ENCODE peak calls at places on chromosomes 5 and 9, in nine cellular contexts. O, C, B, X, S, Z, F, D and V are unnamed samples.

GRCh38 chr9:133770076-133770777 is 32.1 kb upstream of the SARDH start:
- DNase-seq in O (no peak), C (no peak), B (peak; percentile 15), X (no peak), S (no peak), Z (peak; percentile 59), F (no peak), D (peak; percentile 40), V (no peak)

GRCh38 chr5:53418409-53418808 is 62.0 kb upstream of the FST start:
- DNase-seq in O (no peak), C (no peak), B (no peak), X (no peak), S (no peak), Z (no peak), F (peak; percentile 66), D (no peak), V (peak; percentile 45)

GRCh38 chr5:53438486-53439472 is 41.6 kb upstream of the FST start:
- DNase-seq in O (no peak), C (peak; percentile 65), B (no peak), X (peak; percentile 38), S (no peak), Z (no peak), F (peak; percentile 66), D (no peak), V (peak; percentile 89)

GRCh38 chr5:135127604-135128240 is 93.7 kb upstream of the PITX1 start:
- DNase-seq in O (no peak), C (peak; percentile 56), B (no peak), X (peak; percentile 59), S (no peak), Z (no peak), F (peak; percentile 85), D (no peak), V (peak; percentile 80)

GRCh38 chr9:134525841-134526797 is 115.5 kb upstream of the COL5A1 start:
- DNase-seq in O (no peak), C (peak; percentile 55), B (no peak), X (peak; percentile 58), S (no peak), Z (no peak), F (peak; percentile 29), D (no peak), V (peak; percentile 71)

GRCh38 chr5:172901012-172901780 is 58.0 kb upstream of the RPL26L1 start:
- DNase-seq in O (no peak), C (peak; percentile 67), B (peak; percentile 84), X (peak; percentile 83), S (no peak), Z (peak; percentile 76), F (peak; percentile 91), D (peak; percentile 95), V (peak; percentile 85)

GRCh38 chr5:179836225-179837019 is 15.7 kb downstream of the SQSTM1 start:
- DNase-seq in O (no peak), C (no peak), B (peak; percentile 77), X (peak; percentile 43), S (peak; percentile 68), Z (no peak), F (peak; percentile 70), D (no peak), V (peak; percentile 38)

GRCh38 chr5:168128556-168128955 is 162.9 kb upstream of the WWC1 start:
- DNase-seq in O (no peak), C (no peak), B (no peak), X (peak; percentile 5), S (no peak), Z (no peak), F (no peak), D (no peak), V (peak; percentile 4)

GRCh38 chr5:178150977-178151734 is 2.5 kb downstream of the NHP2 start:
- DNase-seq in O (no peak), C (no peak), B (peak; percentile 71), X (no peak), S (no peak), Z (no peak), F (peak; percentile 20), D (no peak), V (peak; percentile 10)

GRCh38 chr5:77087484-77088291 is 603 bp upstream of the ZBED3 start:
- DNase-seq in O (no peak), C (no peak), B (peak; percentile 21), X (peak; percentile 73), S (peak; percentile 14), Z (peak; percentile 87), F (peak; percentile 85), D (peak; percentile 19), V (peak; percentile 60)

GRCh38 chr5:180644825-180645608 is 4.4 kb downstream of the FLT4 start:
- DNase-seq in O (no peak), C (no peak), B (peak; percentile 47), X (no peak), S (no peak), Z (peak; percentile 49), F (no peak), D (no peak), V (no peak)

GRCh38 chr5:134145779-134146581 is 30.8 kb downstream of the SKP1 start:
- DNase-seq in O (peak; percentile 75), C (peak; percentile 52), B (peak; percentile 85), X (peak; percentile 68), S (peak; percentile 79), Z (peak; percentile 76), F (peak; percentile 65), D (peak; percentile 73), V (peak; percentile 69)

GRCh38 chr5:5025774-5026406 is 114.2 kb upstream of the ADAMTS16 start:
- DNase-seq in O (peak; percentile 3), C (no peak), B (no peak), X (no peak), S (peak; percentile 67), Z (no peak), F (no peak), D (no peak), V (peak; percentile 8)

GRCh38 chr9:119157196-119157595 is 212.0 kb downstream of the BRINP1 start:
- DNase-seq in O (no peak), C (no peak), B (no peak), X (no peak), S (no peak), Z (no peak), F (no peak), D (no peak), V (no peak)

GRCh38 chr5:15502208-15502607 is 2.2 kb downstream of the FBXL7 start:
- DNase-seq in O (no peak), C (no peak), B (no peak), X (peak; percentile 63), S (peak; percentile 12), Z (no peak), F (peak; percentile 65), D (no peak), V (peak; percentile 66)

GRCh38 chr5:16484081-16484480 is 18.5 kb upstream of the ZNF622 start:
- DNase-seq in O (no peak), C (no peak), B (no peak), X (no peak), S (no peak), Z (no peak), F (no peak), D (no peak), V (no peak)

DNA sequence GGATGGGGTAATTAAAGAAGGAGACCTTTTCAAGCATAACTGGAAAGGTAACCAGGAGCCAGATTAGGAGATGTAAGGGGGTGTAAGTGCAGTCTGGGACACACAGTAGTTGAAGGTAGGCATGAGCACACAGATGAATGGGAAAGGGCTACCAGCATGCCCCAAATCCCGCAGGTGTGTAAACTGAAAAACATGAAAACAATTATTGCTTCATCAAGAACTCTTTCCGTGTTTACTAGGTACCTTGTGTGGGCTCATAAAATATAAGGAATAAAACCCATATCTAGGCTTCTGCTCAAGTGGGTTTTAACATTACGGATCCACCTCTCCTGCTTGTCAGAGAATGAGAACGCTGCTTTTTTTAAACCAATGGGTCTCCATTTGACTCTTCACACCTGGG is 1.1 kb downstream of the MAPKAP1 start:
- DNase-seq in O (no peak), C (no peak), B (no peak), X (no peak), S (no peak), Z (no peak), F (no peak), D (no peak), V (no peak)
- H3K4me3 ChIP-seq in O (peak overlapping the region; percentile 96), C (peak overlapping the region; percentile 89), B (no peak overlapping the region), X (peak overlapping the region; percentile 73), S (peak overlapping the region; percentile 99), Z (peak overlapping the region; percentile 100), F (peak overlapping the region; percentile 89), D (no peak overlapping the region), V (peak overlapping the region; percentile 89)

GRCh38 chr5:95959964-95960801 is 1.5 kb downstream of the ELL2 start:
- DNase-seq in O (no peak), C (no peak), B (peak; percentile 22), X (peak; percentile 58), S (no peak), Z (no peak), F (peak; percentile 62), D (peak; percentile 40), V (peak; percentile 69)
- H3K4me3 ChIP-seq in O (peak overlapping the region; percentile 70), C (peak overlapping the region; percentile 84), B (peak overlapping the region; percentile 52), X (peak overlapping the region; percentile 94), S (no peak overlapping the region), Z (peak overlapping the region; percentile 78), F (peak overlapping the region; percentile 93), D (peak overlapping the region; percentile 28), V (peak overlapping the region; percentile 97)

GRCh38 chr5:115209279-115209678 is 39.6 kb upstream of the TRIM36 start:
- DNase-seq in O (peak; percentile 92), C (no peak), B (peak; percentile 18), X (peak; percentile 76), S (peak; percentile 21), Z (no peak), F (peak; percentile 50), D (peak; percentile 22), V (no peak)
- H3K4me3 ChIP-seq in O (no peak overlapping the region), C (no peak overlapping the region), B (no peak overlapping the region), X (no peak overlapping the region), S (no peak overlapping the region), Z (no peak overlapping the region), F (no peak overlapping the region), D (no peak overlapping the region), V (no peak overlapping the region)

GRCh38 chr5:118679123-118679940 is 309.0 kb downstream of the DTWD2 start:
- DNase-seq in O (no peak), C (no peak), B (no peak), X (no peak), S (no peak), Z (no peak), F (no peak), D (no peak), V (no peak)

DNA sequence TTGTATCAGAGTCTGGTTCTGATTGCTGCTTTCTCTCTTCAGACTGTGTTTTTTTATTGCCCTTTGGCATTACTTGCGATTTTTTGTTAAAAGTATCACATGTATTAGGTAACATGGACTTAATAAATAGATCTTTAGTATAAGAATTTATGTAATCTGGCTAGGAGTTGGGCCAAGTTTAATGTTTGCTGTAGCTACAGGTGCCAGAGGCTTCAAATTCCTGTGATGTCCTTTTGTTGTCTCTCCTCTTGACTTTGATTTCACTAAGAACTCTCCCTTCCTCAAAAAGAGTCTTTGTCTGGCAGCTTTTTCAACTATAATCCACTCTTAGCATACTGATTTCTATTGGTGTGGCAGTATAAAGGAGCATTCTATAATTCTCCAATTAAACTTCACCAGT is 313.1 kb downstream of the DTWD2 start:
- DNase-seq in O (no peak), C (no peak), B (no peak), X (no peak), S (no peak), Z (no peak), F (no peak), D (no peak), V (no peak)
- H3K4me3 ChIP-seq in O (no peak overlapping the region), C (no peak overlapping the region), B (no peak overlapping the region), X (no peak overlapping the region), S (no peak overlapping the region), Z (no peak overlapping the region), F (no peak overlapping the region), D (no peak overlapping the region), V (no peak overlapping the region)